ENCODE peak calls at places on chromosomes 1 and 21, in four cellular contexts. K is mucosa of descending colon, Q is heart left ventricle, H is HCT116. B is an unnamed sample. For H3K9me3 and H3K36me3, the result is how much of the 10 kb centered on the place peaks cover.

GRCh38 chr1:159881930-159882839 is 17.8 kb downstream of the CFAP45 start:
- DNase-seq in K (peak), Q (no peak), H (peak), B (no peak)

GRCh38 chr1:50329332-50329932 is 93.8 kb downstream of the DMRTA2 start:
- DNase-seq in K (peak), Q (no peak), H (no peak), B (no peak)

GRCh38 chr1:34108711-34109110 is 56.3 kb downstream of the CSMD2 start:
- DNase-seq in K (no peak), Q (no peak), H (no peak), B (no peak)

GRCh38 chr1:116255486-116255885 is 117.6 kb upstream of the ATP1A1 start:
- DNase-seq in K (no peak), Q (no peak), H (no peak), B (no peak)

GRCh38 chr1:26225033-26225831 is 8.8 kb upstream of the CEP85 start:
- DNase-seq in K (peak), Q (peak), H (no peak), B (peak)

GRCh38 chr1:151492120-151492519 is 19.1 kb upstream of the CGN start:
- DNase-seq in K (no peak), Q (no peak), H (no peak), B (no peak)

GRCh38 chr1:96966536-96967138 is 245.1 kb downstream of the PTBP2 start:
- DNase-seq in K (peak), Q (peak), H (peak), B (peak)

GRCh38 chr1:23524716-23525401 is 6.2 kb downstream of the E2F2 start:
- DNase-seq in K (peak), Q (peak), H (no peak), B (no peak)

GRCh38 chr1:89896105-89896942 is 75.5 kb downstream of the LRRC8D start:
- DNase-seq in K (no peak), Q (no peak), H (no peak), B (no peak)

GRCh38 chr1:18750600-18750999 is 108.9 kb downstream of the TAS1R2 start:
- DNase-seq in K (no peak), Q (no peak), H (no peak), B (no peak)

GRCh38 chr1:24154215-24154614 is 11.3 kb upstream of the IL22RA1 start:
- DNase-seq in K (no peak), Q (no peak), H (no peak), B (no peak)

GRCh38 chr1:89739013-89739843 is 81.6 kb upstream of the LRRC8D start:
- DNase-seq in K (no peak), Q (no peak), H (no peak), B (no peak)

GRCh38 chr1:93600663-93601062 is 81.0 kb downstream of the BCAR3 start:
- DNase-seq in K (no peak), Q (no peak), H (no peak), B (no peak)

GRCh38 chr1:218982482-218982881 is 191.2 kb upstream of the LYPLAL1 start:
- DNase-seq in K (no peak), Q (no peak), H (no peak), B (no peak)

GRCh38 chr1:8165595-8166360 is 139.7 kb upstream of the ERRFI1 start:
- DNase-seq in K (no peak), Q (no peak), H (no peak), B (no peak)

GRCh38 chr1:175824079-175824478 is 80.7 kb upstream of the TNR start:
- DNase-seq in K (no peak), Q (peak), H (no peak), B (no peak)

GRCh38 chr1:161082996-161083742 is 6.2 kb downstream of the NECTIN4 start:
- DNase-seq in K (peak), Q (peak), H (peak), B (peak)

GRCh38 chr1:245245021-245245667 is 90.4 kb downstream of the KIF26B start:
- DNase-seq in K (peak), Q (no peak), H (no peak), B (no peak)

GRCh38 chr1:44292641-44293040 is 62.4 kb downstream of the ERI3 start:
- DNase-seq in K (no peak), Q (no peak), H (no peak), B (no peak)

GRCh38 chr1:101006553-101006952 is 19.0 kb downstream of the DPH5 start:
- DNase-seq in K (no peak), Q (no peak), H (no peak), B (no peak)

GRCh38 chr1:192580351-192580962 is 4.9 kb downstream of the RGS1 start:
- DNase-seq in K (no peak), Q (no peak), H (peak), B (peak)

GRCh38 chr1:230185076-230186001 is 118.3 kb downstream of the GALNT2 start:
- DNase-seq in K (no peak), Q (no peak), H (no peak), B (no peak)

GRCh38 chr1:53552981-53553733 is 94.0 kb downstream of the DMRTB1 start:
- DNase-seq in K (peak), Q (no peak), H (no peak), B (peak)

GRCh38 chr1:53366901-53367502 is 39.1 kb upstream of the LRP8 start:
- DNase-seq in K (no peak), Q (no peak), H (no peak), B (no peak)

GRCh38 chr21:39504230-39504629 is 52.5 kb downstream of the SH3BGR start:
- DNase-seq in K (no peak), Q (no peak), H (no peak), B (no peak)

GRCh38 chr1:190849346-190849745 is 371.7 kb upstream of the BRINP3 start:
- DNase-seq in K (no peak), Q (no peak), H (no peak), B (no peak)

GRCh38 chr21:37073417-37074194 is 552 bp downstream of the TTC3 start:
- DNase-seq in K (peak), Q (peak), H (no peak), B (peak)

GRCh38 chr1:165424454-165425283 is 20.3 kb downstream of the RXRG start:
- DNase-seq in K (no peak), Q (peak), H (no peak), B (no peak)

GRCh38 chr1:41811978-41812852 is 106.5 kb downstream of the HIVEP3 start:
- DNase-seq in K (peak), Q (peak), H (peak), B (peak)

GRCh38 chr1:18230840-18231239 is 123.2 kb downstream of the IGSF21 start:
- DNase-seq in K (no peak), Q (no peak), H (no peak), B (no peak)

GRCh38 chr1:181089777-181090505 is 1.4 kb downstream of the IER5 start:
- DNase-seq in K (peak), Q (peak), H (no peak), B (peak)

GRCh38 chr1:50976890-50977574 is 7.0 kb downstream of the CDKN2C start:
- DNase-seq in K (no peak), Q (peak), H (no peak), B (no peak)

GRCh38 chr21:25881524-25882376 is 147.0 kb downstream of the GABPA start:
- DNase-seq in K (peak), Q (peak), H (peak), B (peak)

GRCh38 chr1:59041878-59042277 is 255.0 kb upstream of the FGGY start:
- DNase-seq in K (no peak), Q (no peak), H (no peak), B (no peak)

GRCh38 chr1:219126267-219126862 is 47.3 kb upstream of the LYPLAL1 start:
- DNase-seq in K (no peak), Q (no peak), H (no peak), B (no peak)

GRCh38 chr1:229025576-229025975 is 245.3 kb upstream of the RAB4A start:
- DNase-seq in K (no peak), Q (no peak), H (no peak), B (no peak)
- TF ChIP-seq CTCF in K (no peak), Q (no peak), H (no peak), B (no peak)

DNA sequence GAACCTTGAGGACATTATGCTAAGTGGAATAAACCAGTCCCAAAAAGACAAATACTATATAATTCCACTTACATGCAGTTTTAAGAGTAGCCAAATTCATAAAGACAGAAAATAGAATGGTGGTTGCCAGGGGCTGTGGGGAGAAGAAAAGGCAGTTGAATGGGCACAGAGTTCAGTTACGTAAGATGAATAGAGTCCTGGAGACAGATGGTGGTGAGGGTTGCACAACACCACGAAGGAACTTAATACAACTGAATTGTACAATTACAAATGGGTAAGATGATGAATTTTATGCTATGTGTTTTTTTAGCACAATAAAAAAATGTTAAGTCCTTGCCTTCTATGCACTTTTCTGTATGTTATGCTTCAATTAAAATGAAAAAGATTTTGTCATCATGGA is 66.6 kb downstream of the CD34 start:
- DNase-seq in K (no peak), Q (no peak), H (no peak), B (no peak)
- H3K9me3 ChIP-seq in K (under half), Q (under half), H (under half), B (under half)

GRCh38 chr1:234906654-234907053 is 222.0 kb downstream of the TOMM20 start:
- DNase-seq in K (no peak), Q (peak), H (no peak), B (no peak)
- H3K36me3 ChIP-seq in K (under half), Q (under half), H (under half), B (under half)

DNA sequence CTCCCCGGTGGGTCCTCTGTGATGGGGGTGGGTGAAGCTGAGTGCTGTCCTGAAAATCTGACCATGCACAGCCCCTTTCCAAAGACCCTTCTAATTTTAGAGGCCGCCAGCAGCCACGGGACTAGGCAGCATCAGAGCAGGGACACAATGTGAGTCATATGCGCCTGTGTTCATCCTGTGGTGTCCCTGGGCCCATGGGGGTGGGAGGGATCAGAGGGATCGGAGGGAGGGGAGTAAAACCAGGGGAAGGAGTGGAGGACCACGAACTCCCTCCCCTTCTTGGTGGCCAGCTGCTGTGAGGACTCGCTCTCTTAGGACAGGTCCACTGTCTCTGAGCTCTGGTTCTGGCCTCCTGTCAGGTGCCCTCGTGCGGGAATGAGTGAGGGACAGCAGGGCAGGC is 61.5 kb downstream of the ADARB1 start:
- DNase-seq in K (no peak), Q (no peak), H (no peak), B (no peak)
- TF ChIP-seq CTCF in K (no peak), Q (no peak), H (no peak), B (no peak)